ENCODE peak calls at places on chromosomes 6 and 20, in ten cellular contexts. O, Z, C, V, T, Q, X, Y, H and B are unnamed samples.

GRCh38 chr6:144989319-144990099 is 704.4 kb downstream of the UTRN start:
- DNase-seq in C (no peak), X (no peak), Z (no peak), Y (no peak), Q (no peak), O (no peak), V (no peak), H (no peak), T (no peak), B (no peak)

GRCh38 chr6:126804255-126805064 is 314.0 kb upstream of the RSPO3 start:
- DNase-seq in Q (peak), Z (no peak), V (no peak), H (no peak), X (peak), T (no peak), C (no peak), O (no peak), Y (no peak), B (no peak)

GRCh38 chr6:142823579-142823902 is 121.4 kb downstream of the HIVEP2 start:
- DNase-seq in T (no peak), O (no peak), X (no peak), C (no peak), H (no peak), Y (no peak), Z (no peak), V (no peak), Q (no peak), B (no peak)

GRCh38 chr6:35084041-35084491 is 57.1 kb downstream of the TCP11 start:
- DNase-seq in T (no peak), H (no peak), X (no peak), C (peak), Z (no peak), V (no peak), Y (no peak), Q (no peak), O (peak), B (peak)

GRCh38 chr6:135087803-135088202 is 33.2 kb upstream of the HBS1L start:
- DNase-seq in Z (no peak), V (no peak), T (no peak), Q (no peak), H (no peak), Y (no peak), C (no peak), O (no peak), X (no peak), B (no peak)

GRCh38 chr6:94050515-94050914 is 631.2 kb upstream of the EPHA7 start:
- DNase-seq in T (no peak), Q (no peak), X (no peak), C (no peak), Y (no peak), O (no peak), V (no peak), Z (no peak), H (no peak), B (no peak)

GRCh38 chr6:146767632-146768031 is 168.9 kb downstream of the ADGB start:
- DNase-seq in O (no peak), Y (no peak), Z (no peak), T (no peak), H (no peak), Q (no peak), V (no peak), X (no peak), C (no peak), B (no peak)

GRCh38 chr6:36099872-36100483 is 30.3 kb upstream of the MAPK13 start:
- DNase-seq in H (no peak), Y (no peak), Q (peak), O (no peak), C (no peak), X (peak), T (no peak), V (no peak), Z (no peak), B (no peak)

GRCh38 chr6:1598886-1599285 is 10.8 kb upstream of the FOXC1 start:
- DNase-seq in X (no peak), H (no peak), V (no peak), T (no peak), Q (no peak), O (peak), Z (no peak), Y (no peak), C (no peak), B (no peak)

GRCh38 chr20:325889-326644 is 715 bp downstream of the SOX12 start:
- DNase-seq in Z (peak), Q (peak), V (peak), Y (peak), X (peak), H (peak), C (peak), O (peak), T (no peak), B (peak)

GRCh38 chr20:48686238-48687096 is 141.3 kb downstream of the PREX1 start:
- DNase-seq in C (no peak), T (no peak), H (no peak), V (no peak), Z (no peak), X (peak), Q (peak), O (no peak), Y (peak), B (no peak)

GRCh38 chr6:158283304-158284005 is 28.8 kb upstream of the TULP4 start:
- DNase-seq in Y (no peak), Q (peak), O (no peak), H (peak), T (no peak), C (no peak), V (peak), Z (no peak), X (peak), B (no peak)

GRCh38 chr20:60761056-60761455 is 491.0 kb upstream of the CDH4 start:
- DNase-seq in T (no peak), X (no peak), Y (no peak), Q (no peak), V (no peak), O (no peak), H (no peak), C (no peak), Z (no peak), B (no peak)

GRCh38 chr6:163180874-163181541 is 233.5 kb upstream of the QKI start:
- DNase-seq in Y (peak), Q (no peak), X (peak), H (peak), O (no peak), V (peak), Z (peak), T (no peak), C (peak), B (no peak)

GRCh38 chr20:8782804-8783203 is 286.1 kb upstream of the PLCB4 start:
- DNase-seq in C (no peak), Q (no peak), T (peak), V (no peak), H (no peak), Y (no peak), X (peak), O (no peak), Z (no peak), B (no peak)

GRCh38 chr6:45730232-45730631 is 285.4 kb downstream of the CLIC5 start:
- DNase-seq in Q (no peak), O (no peak), Z (no peak), H (no peak), T (no peak), Y (no peak), V (no peak), X (no peak), C (no peak), B (no peak)

GRCh38 chr20:44615169-44615791 is 32.9 kb downstream of the PKIG start:
- DNase-seq in Q (no peak), H (no peak), V (no peak), C (no peak), T (no peak), Z (no peak), O (no peak), X (peak), Y (no peak), B (no peak)

GRCh38 chr20:10550204-10551118 is 115.4 kb downstream of the SLX4IP start:
- DNase-seq in X (no peak), O (no peak), V (no peak), T (no peak), H (no peak), Z (no peak), Q (no peak), C (no peak), Y (no peak), B (no peak)

GRCh38 chr6:26126394-26127221 is 39.4 kb downstream of the HFE start:
- DNase-seq in V (no peak), X (no peak), C (no peak), Y (no peak), H (no peak), T (no peak), Z (no peak), Q (peak), O (no peak), B (no peak)

GRCh38 chr6:169724554-169725269 is 412 bp upstream of the PHF10 start:
- DNase-seq in Q (peak), H (peak), O (peak), C (peak), X (peak), Y (peak), Z (peak), V (peak), T (no peak), B (peak)

GRCh38 chr6:2877057-2877882 is 25.8 kb downstream of the SERPINB9 start:
- DNase-seq in Q (peak), C (no peak), Z (no peak), Y (no peak), X (peak), V (no peak), O (no peak), H (no peak), T (no peak), B (no peak)

GRCh38 chr20:17673082-17673481 is 9.0 kb downstream of the RRBP1 start:
- DNase-seq in C (no peak), Z (no peak), O (peak), Y (no peak), V (no peak), X (no peak), H (no peak), Q (no peak), T (no peak), B (no peak)

GRCh38 chr6:140203611-140204553 is 829.4 kb upstream of the CITED2 start:
- DNase-seq in O (no peak), Z (no peak), H (no peak), T (no peak), Q (no peak), C (no peak), X (peak), Y (no peak), V (no peak), B (no peak)

GRCh38 chr6:50936277-50936681 is 117.6 kb downstream of the TFAP2B start:
- DNase-seq in Z (no peak), T (no peak), Y (no peak), H (no peak), O (no peak), X (no peak), V (no peak), Q (no peak), C (no peak), B (no peak)

GRCh38 chr6:83153958-83154357 is 39.1 kb downstream of the PGM3 start:
- DNase-seq in T (no peak), O (no peak), X (peak), Q (no peak), C (no peak), H (no peak), Z (no peak), Y (no peak), V (no peak), B (no peak)

GRCh38 chr6:1311400-1312192 is at the start of gene FOXQ1:
- DNase-seq in O (no peak), H (peak), Z (peak), X (peak), C (no peak), Y (peak), Q (peak), V (peak), T (no peak), B (peak)

DNA sequence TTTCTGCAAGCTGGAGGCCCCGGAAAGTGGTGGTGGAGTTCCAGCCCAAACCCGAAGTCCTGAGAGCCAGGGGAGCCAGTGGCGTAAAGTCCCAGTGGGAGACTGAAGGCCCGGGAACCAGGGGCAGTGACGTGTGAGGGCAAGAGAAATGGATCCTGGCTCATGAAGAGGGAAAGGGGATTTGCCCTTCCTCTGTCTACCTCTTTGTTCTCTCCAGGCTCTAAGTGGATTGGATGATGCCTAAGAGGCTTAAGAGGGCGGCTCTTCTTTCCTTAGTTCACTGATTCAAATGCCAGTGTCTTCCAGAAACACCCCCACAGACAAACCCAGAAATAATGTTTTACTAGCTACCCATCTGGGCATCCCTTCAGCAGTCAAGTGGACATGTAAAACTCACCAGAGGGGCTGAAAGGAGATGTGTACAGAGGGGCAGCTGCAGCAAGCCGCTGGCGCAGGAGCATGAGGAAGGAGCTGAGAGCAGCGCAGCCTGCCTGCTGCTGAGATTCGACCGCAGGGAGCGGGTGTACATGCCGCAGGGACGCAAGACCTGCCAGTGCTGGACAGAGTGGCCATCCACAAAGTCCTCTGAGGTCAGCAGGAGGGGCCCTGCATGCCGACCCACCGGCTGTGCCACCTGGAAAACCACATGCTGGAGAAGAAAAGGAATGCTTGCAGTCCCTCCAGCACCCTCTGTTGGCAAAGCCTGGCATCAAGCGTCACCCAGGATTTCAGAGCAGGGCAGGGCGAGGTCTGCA is 29.5 kb downstream of the CDYL start:
- DNase-seq in Q (peak), H (peak), O (no peak), X (peak), Y (peak), Z (peak), T (no peak), C (peak), V (peak), B (no peak)
- TF ChIP-seq CTCF in Q (peak), H (peak), O (peak), X (peak), Y (no peak), Z (peak), T (peak), C (peak), V (peak), B (peak)

DNA sequence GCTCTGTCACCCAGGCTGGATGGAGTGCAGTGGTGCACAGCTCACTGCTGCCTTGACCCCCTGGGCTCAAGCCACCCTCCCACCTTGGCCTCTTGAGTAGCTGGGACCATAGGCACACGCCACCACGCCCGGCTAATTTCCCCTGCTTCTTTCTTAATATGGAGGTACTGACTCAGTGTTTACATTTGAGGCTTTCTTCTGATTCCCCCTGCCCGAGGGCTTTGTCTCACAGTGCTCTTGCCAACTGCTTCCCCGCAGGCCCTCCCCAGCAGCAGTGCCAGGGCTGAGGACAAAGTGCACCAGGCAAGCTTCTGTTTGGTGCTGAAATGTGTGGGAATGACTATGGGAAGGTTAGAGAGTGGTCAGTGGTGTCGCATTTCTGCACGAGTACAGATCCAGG is 34.8 kb downstream of the NR2E1 start:
- DNase-seq in Z (no peak), T (no peak), X (peak), H (no peak), C (no peak), Y (no peak), V (no peak), O (no peak), Q (no peak), B (no peak)
- TF ChIP-seq CTCF in Z (no peak), T (no peak), X (no peak), H (no peak), C (no peak), Y (no peak), V (no peak), O (no peak), Q (no peak), B (no peak)

GRCh38 chr6:161444464-161444863 is 170.6 kb upstream of the AGPAT4 start:
- DNase-seq in Z (no peak), C (no peak), T (no peak), X (peak), V (peak), O (no peak), Q (no peak), Y (no peak), H (peak), B (no peak)
- TF ChIP-seq CTCF in Z (no peak), C (no peak), T (peak), X (peak), V (no peak), O (no peak), Q (no peak), Y (no peak), H (peak), B (peak)

GRCh38 chr6:90479603-90479926 is 107.3 kb downstream of the MAP3K7 start:
- DNase-seq in H (no peak), Y (no peak), T (no peak), Q (no peak), X (no peak), V (no peak), C (no peak), O (no peak), Z (no peak), B (no peak)
- TF ChIP-seq CTCF in H (no peak), Y (no peak), T (no peak), Q (no peak), X (no peak), V (no peak), C (no peak), O (no peak), Z (peak), B (peak)

DNA sequence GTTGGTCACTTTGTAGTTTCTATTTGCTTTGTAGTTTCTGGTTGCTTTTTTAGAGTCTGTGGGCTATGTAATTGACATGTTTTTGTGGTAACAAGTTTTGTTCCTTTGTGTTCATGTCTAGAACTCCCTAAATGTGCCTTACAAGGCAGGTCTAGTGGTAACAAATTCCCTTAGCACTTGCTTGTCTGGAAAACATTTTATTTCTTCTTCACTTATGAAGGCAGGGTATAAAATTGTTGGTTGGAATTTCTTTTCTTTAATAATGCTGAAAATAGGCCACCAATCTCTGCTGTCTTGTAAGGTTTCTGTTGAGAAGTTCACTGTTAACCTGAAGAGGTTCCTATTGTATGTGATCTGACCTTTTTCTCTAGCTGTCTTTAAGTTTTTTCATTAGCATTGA is 383.6 kb downstream of the EPHA7 start:
- DNase-seq in X (no peak), V (no peak), Z (no peak), H (no peak), T (no peak), Y (no peak), O (no peak), C (no peak), Q (no peak), B (no peak)
- TF ChIP-seq CTCF in X (no peak), V (no peak), Z (no peak), H (no peak), T (no peak), Y (no peak), O (no peak), C (no peak), Q (no peak), B (no peak)

GRCh38 chr20:63483834-63484233 is 11.4 kb upstream of the KCNQ2 start:
- DNase-seq in O (no peak), V (peak), Y (no peak), T (no peak), Q (peak), X (no peak), C (no peak), Z (no peak), H (peak), B (no peak)
- TF ChIP-seq CTCF in O (no peak), V (no peak), Y (no peak), T (no peak), Q (peak), X (no peak), C (no peak), Z (no peak), H (peak), B (no peak)